ENCODE peak calls at places on chromosomes 13 and 19, in ten cellular contexts. K, V, X, L, Q, N, D, B, C and H are unnamed samples.

GRCh38 chr13:41457589-41458186 is 338 bp downstream of the RGCC start:
- DNase-seq in B (no peak), K (no peak), N (no peak), D (peak), C (no peak), L (no peak), V (no peak), X (no peak), Q (no peak), H (no peak)

GRCh38 chr19:55484571-55485438 is at the start of gene NAT14:
- DNase-seq in L (peak), K (no peak), D (peak), Q (peak), X (no peak), N (peak), B (peak), V (peak), C (peak), H (peak)

GRCh38 chr19:8446055-8446709 is 1.4 kb downstream of the HNRNPM start:
- DNase-seq in X (no peak), N (no peak), D (no peak), K (no peak), B (peak), V (no peak), L (no peak), Q (no peak), C (no peak), H (no peak)

GRCh38 chr19:18941628-18942354 is 774 bp upstream of the HOMER3 start:
- DNase-seq in B (peak), N (no peak), Q (no peak), X (no peak), L (no peak), K (no peak), C (no peak), D (no peak), V (no peak), H (no peak)

GRCh38 chr13:38349386-38350113 is at the start of gene UFM1:
- DNase-seq in N (peak), C (peak), B (peak), Q (peak), L (peak), V (peak), X (peak), K (peak), D (peak), H (peak)

GRCh38 chr19:2154587-2155075 is 3.3 kb upstream of the AP3D1 start:
- DNase-seq in Q (peak), D (no peak), B (no peak), X (no peak), L (no peak), C (no peak), V (no peak), N (peak), K (no peak), H (peak)

GRCh38 chr19:51796195-51796679 is 1.3 kb downstream of the FPR3 start:
- DNase-seq in V (no peak), K (no peak), B (no peak), Q (no peak), N (no peak), X (no peak), D (peak), C (no peak), L (peak), H (no peak)

GRCh38 chr13:114174529-114174941 is 4.5 kb upstream of the CFAP97D2 start:
- DNase-seq in B (peak), N (no peak), V (no peak), C (no peak), Q (no peak), X (no peak), D (no peak), K (no peak), L (no peak), H (no peak)

GRCh38 chr19:11142528-11143171 is 12.9 kb downstream of the SPC24 start:
- DNase-seq in X (peak), D (peak), N (peak), V (peak), C (peak), L (peak), K (peak), Q (peak), B (peak), H (peak)

GRCh38 chr19:1745589-1746031 is 7.7 kb upstream of the ONECUT3 start:
- DNase-seq in Q (no peak), N (peak), B (no peak), V (no peak), X (no peak), C (no peak), D (peak), K (no peak), L (no peak), H (peak)

GRCh38 chr19:13215572-13216380 is 65.6 kb downstream of the IER2 start:
- DNase-seq in V (no peak), Q (peak), C (no peak), X (no peak), K (no peak), D (no peak), L (no peak), N (peak), B (no peak), H (no peak)

GRCh38 chr13:48475230-48475629 is 57.6 kb downstream of the RCBTB2 start:
- DNase-seq in C (no peak), X (no peak), D (no peak), K (no peak), V (no peak), Q (no peak), N (no peak), B (no peak), L (no peak), H (no peak)

GRCh38 chr19:14139944-14140343 is 3.6 kb upstream of the ASF1B start:
- DNase-seq in V (no peak), B (no peak), Q (no peak), D (no peak), L (no peak), C (no peak), K (no peak), X (peak), N (no peak), H (no peak)

GRCh38 chr13:94822356-94822755 is 110.0 kb upstream of the SOX21 start:
- DNase-seq in D (no peak), V (no peak), B (no peak), C (no peak), L (no peak), Q (no peak), N (no peak), K (no peak), X (no peak), H (no peak)

GRCh38 chr13:91652389-91652788 is 254.0 kb downstream of the GPC5 start:
- DNase-seq in V (no peak), L (no peak), B (no peak), D (no peak), N (no peak), Q (no peak), K (no peak), C (no peak), X (no peak), H (peak)

GRCh38 chr19:35222373-35223005 is 6.0 kb downstream of the FAM187B start:
- DNase-seq in Q (no peak), B (no peak), L (no peak), V (no peak), D (no peak), N (no peak), C (no peak), K (no peak), X (no peak), H (no peak)

GRCh38 chr13:106690779-106691178 is 122.8 kb upstream of the ARGLU1 start:
- DNase-seq in Q (no peak), D (no peak), B (no peak), V (no peak), C (no peak), X (no peak), K (no peak), L (no peak), N (no peak), H (no peak)

GRCh38 chr19:8115805-8116396 is 33.5 kb downstream of the FBN3 start:
- DNase-seq in X (no peak), V (no peak), C (no peak), Q (no peak), N (no peak), K (no peak), L (no peak), D (no peak), B (no peak), H (no peak)

GRCh38 chr13:30877335-30877734 is 28.7 kb upstream of the MEDAG start:
- DNase-seq in X (no peak), C (no peak), B (peak), V (no peak), Q (peak), K (no peak), L (no peak), D (no peak), N (no peak), H (no peak)

GRCh38 chr19:6271251-6271650 is 8.5 kb downstream of the MLLT1 start:
- DNase-seq in Q (peak), B (peak), L (peak), K (no peak), X (no peak), D (peak), V (peak), C (no peak), N (no peak), H (no peak)

GRCh38 chr13:33401238-33401637 is 115.7 kb upstream of the STARD13 start:
- DNase-seq in L (peak), Q (no peak), C (no peak), K (no peak), D (no peak), X (no peak), V (no peak), B (no peak), N (no peak), H (no peak)

GRCh38 chr13:41460930-41461329 is 3.6 kb downstream of the RGCC start:
- DNase-seq in Q (no peak), N (no peak), D (no peak), C (no peak), K (no peak), V (no peak), L (no peak), B (no peak), X (no peak), H (no peak)

GRCh38 chr19:5514001-5514400 is 53.8 kb downstream of the TINCR start:
- DNase-seq in K (no peak), X (no peak), L (no peak), V (no peak), B (no peak), D (no peak), N (no peak), Q (no peak), C (no peak), H (no peak)

GRCh38 chr13:80276371-80277289 is 64.3 kb downstream of the SPRY2 start:
- DNase-seq in B (peak), Q (peak), X (no peak), D (no peak), L (peak), K (no peak), V (no peak), N (peak), C (no peak), H (peak)

GRCh38 chr13:99434258-99434788 is 66.9 kb upstream of the TM9SF2 start:
- DNase-seq in X (no peak), K (no peak), N (no peak), V (no peak), B (no peak), C (no peak), D (peak), Q (no peak), L (no peak), H (no peak)

GRCh38 chr13:104571161-104571889 is 1505.1 kb upstream of the SLC10A2 start:
- DNase-seq in X (no peak), D (no peak), V (peak), B (peak), Q (peak), K (peak), C (peak), N (peak), L (peak), H (peak)

GRCh38 chr19:48799358-48800300 is 11.2 kb downstream of the BCAT2 start:
- DNase-seq in C (no peak), X (no peak), B (peak), L (no peak), D (no peak), K (no peak), N (no peak), Q (no peak), V (no peak), H (no peak)

GRCh38 chr19:18519962-18520847 is 1.7 kb downstream of the ELL start:
- DNase-seq in B (peak), V (peak), Q (peak), X (no peak), L (peak), K (no peak), C (peak), D (no peak), N (peak), H (peak)

GRCh38 chr19:51253088-51253806 is 2.4 kb downstream of the SIGLECL1 start:
- DNase-seq in D (no peak), V (no peak), K (no peak), L (no peak), X (no peak), B (no peak), N (no peak), Q (no peak), C (no peak), H (no peak)

GRCh38 chr13:39484506-39485313 is 118.3 kb downstream of the LHFPL6 start:
- DNase-seq in B (peak), Q (peak), X (no peak), V (no peak), N (peak), C (no peak), D (no peak), K (no peak), L (no peak), H (no peak)

DNA sequence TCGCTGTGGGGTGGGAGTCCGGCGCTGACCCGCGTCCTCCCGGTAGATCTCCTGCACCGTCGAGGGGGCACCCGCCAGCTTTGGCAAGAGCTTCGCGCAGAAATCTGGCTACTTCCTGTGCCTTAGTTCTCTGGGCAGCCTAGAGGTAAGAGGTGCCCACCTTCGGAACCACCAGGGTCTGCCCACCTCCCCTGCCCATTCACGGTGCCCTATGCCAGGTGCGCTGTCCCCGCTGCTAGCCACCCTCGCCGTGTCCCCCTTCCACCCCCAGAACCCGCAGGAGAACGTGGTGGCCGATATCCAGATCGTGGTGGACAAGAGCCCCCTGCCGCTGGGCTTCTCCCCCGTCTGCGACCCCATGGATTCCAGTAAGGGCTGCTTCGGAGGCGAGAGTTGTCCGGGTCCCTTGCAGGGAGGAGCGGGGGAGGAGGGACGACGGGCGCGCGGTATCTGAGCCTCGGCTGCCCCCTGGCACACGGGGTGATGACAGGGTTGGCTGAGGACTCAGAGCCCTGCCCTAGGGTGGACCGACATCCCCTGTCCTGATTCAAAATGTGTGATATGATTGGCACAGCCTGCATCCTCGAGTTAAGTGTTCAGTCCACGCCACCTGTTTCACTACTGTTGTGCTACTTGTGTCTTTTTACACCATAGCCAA is 549 bp downstream of the MVB12A start:
- DNase-seq in N (peak), Q (peak), B (peak), C (peak), X (no peak), L (peak), K (no peak), D (peak), V (peak), H (peak)
- TF ChIP-seq CTCF in N (no peak), Q (no peak), B (peak), C (no peak), X (peak), L (no peak), K (no peak), D (no peak), V (no peak), H (no peak)

GRCh38 chr19:33376931-33377557 is 3.5 kb downstream of the CEBPG start:
- DNase-seq in N (peak), L (no peak), Q (no peak), K (no peak), C (no peak), X (no peak), V (no peak), B (no peak), D (no peak), H (peak)

GRCh38 chr19:33374406-33374703 is 846 bp downstream of the CEBPG start:
- DNase-seq in Q (peak), B (peak), L (peak), N (peak), D (no peak), V (no peak), C (peak), X (no peak), K (no peak), H (peak)

GRCh38 chr19:33376423-33376822 is 2.9 kb downstream of the CEBPG start:
- DNase-seq in C (peak), K (peak), B (peak), N (peak), D (no peak), V (no peak), L (peak), X (peak), Q (peak), H (peak)

GRCh38 chr19:33375156-33375744 is 1.7 kb downstream of the CEBPG start:
- DNase-seq in B (no peak), V (no peak), X (no peak), Q (no peak), D (no peak), K (no peak), C (no peak), L (no peak), N (no peak), H (no peak)

GRCh38 chr19:33375760-33376159 is 2.3 kb downstream of the CEBPG start:
- DNase-seq in D (no peak), B (peak), K (no peak), V (no peak), Q (peak), N (peak), C (no peak), X (no peak), L (no peak), H (peak)
- H3K4me3 ChIP-seq in D (no peak), B (no peak), K (no peak), V (no peak), Q (peak), N (peak), C (no peak), X (no peak), L (no peak), H (peak)

DNA sequence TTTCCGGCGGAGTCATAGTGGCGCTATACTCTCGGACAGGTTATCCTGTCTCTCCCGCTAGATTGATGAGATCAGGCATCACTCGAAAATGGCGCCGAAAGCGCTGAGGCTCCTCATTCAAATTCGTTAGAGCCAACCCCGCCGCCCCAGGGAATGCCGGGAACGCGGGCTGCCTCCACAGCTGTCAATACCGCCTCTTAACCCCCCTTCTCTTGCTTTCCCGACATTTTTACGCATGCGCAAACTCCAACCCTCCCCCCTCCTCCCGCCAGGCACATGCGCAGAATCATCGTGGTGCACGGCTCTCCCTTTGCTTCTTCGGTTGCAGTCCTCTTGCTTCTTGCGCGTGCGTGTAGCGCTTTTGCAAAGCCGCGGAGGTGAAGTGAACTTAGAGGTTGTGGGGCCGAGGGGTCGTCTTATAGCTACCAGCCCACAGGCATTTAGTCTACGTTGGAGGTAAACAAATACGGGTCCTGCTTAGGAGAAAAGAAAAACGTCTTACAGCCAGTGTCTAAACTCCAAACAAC is 66.7 kb downstream of the KCNRG start:
- DNase-seq in C (peak), N (peak), B (peak), D (peak), Q (peak), K (peak), X (peak), L (peak), V (peak), H (peak)
- TF ChIP-seq CTCF in C (no peak), N (no peak), B (no peak), D (no peak), Q (no peak), K (no peak), X (no peak), L (no peak), V (no peak), H (no peak)

DNA sequence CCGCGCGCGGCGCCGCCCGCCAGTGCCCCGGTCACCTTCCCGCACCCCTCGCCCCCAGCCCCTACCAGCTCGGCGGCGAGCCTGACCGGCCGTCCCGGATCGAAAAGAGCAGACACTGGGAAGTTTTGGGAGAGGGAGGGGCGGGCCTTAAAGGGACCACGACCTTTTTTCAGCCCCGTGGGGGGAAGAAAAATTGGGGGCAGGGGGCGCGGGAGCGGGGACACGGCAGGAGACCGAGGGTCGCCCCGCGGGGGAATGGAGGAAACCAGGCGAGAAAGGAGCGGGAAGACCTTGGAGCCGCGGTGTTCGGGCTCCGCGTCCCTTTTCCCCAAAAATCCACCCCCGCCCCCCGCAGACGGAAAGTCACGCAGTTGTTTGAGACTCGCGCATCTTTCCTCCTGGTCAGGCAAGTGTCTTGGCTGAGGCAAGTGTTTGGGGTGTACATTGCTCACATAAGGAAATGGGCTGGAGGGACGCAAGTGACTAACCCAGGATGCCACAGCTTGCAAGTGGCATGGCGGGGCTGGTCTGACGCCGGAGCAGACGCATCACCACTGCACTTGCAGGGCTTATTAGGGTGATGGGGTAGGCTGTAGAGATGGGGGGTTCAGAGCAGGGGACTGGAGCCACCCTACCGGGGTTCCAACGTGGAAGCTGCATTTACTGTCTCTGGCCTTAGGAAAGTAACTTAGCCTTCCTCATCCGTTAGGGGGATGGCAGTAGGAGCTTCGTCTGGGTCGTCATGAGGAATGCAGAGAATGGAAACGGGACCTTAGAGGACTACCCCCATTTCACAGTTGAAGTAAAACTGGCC is 2.7 kb upstream of the HNRNPL start:
- DNase-seq in V (peak), Q (peak), L (peak), D (no peak), X (no peak), B (peak), C (peak), K (peak), N (peak), H (peak)
- H3K4me3 ChIP-seq in V (peak), Q (peak), L (peak), D (peak), X (peak), B (peak), C (peak), K (peak), N (peak), H (peak)

DNA sequence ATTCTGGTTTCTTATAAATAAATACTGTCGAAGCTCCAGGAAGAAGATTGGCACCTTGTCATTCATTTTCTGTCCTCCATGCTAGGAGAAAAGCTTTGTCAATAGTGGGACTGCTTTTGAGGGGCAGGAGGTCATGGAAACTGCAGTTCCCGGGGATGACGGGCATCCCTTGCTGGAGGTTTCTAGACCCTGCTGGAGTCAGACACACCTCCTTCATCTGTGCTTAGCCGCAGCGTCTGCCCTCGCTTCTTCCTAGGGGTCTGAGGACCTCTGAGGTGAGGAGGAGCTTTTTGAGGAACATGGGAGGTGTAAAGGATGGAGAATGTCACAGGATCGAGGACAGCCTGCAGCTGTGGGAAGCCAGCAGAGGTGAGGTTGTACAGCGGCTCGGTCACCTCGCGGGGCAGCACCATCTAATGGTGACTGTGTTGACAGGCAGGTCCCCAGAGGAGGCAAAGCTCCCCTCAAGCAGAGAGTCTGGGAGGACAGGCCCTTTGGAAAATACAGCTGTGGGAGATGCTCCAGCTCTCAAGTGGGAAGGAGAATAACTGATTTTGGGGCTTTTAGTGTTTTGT is 172.7 kb upstream of the RNF113B start:
- DNase-seq in B (peak), Q (no peak), C (peak), X (no peak), D (no peak), L (peak), K (no peak), V (no peak), N (no peak), H (no peak)
- TF ChIP-seq CTCF in B (peak), Q (no peak), C (no peak), X (no peak), D (peak), L (no peak), K (no peak), V (no peak), N (peak), H (no peak)